ENCODE peak calls at places on chromosomes 3 and 15, in eight cellular contexts. One of them, this sample, is unnamed.

GRCh38 chr3:24773798-24774197 is 279.1 kb upstream of the THRB start:
- DNase-seq in GM23338: peak
- DNase-seq in substantia nigra: peak
- DNase-seq in psoas muscle: peak
- DNase-seq in thoracic aorta: no peak
- DNase-seq in uterus: peak
- DNase-seq in HCT116: peak
- DNase-seq in dorsolateral prefrontal cortex: peak
- DNase-seq in this sample: peak

GRCh38 chr3:19775744-19776143 is 158.3 kb downstream of the EFHB start:
- DNase-seq in thoracic aorta: no peak
- DNase-seq in HCT116: no peak
- DNase-seq in psoas muscle: no peak
- DNase-seq in dorsolateral prefrontal cortex: no peak
- DNase-seq in GM23338: peak
- DNase-seq in uterus: no peak
- DNase-seq in substantia nigra: no peak
- DNase-seq in this sample: no peak

GRCh38 chr15:58839485-58839884 is 68.4 kb downstream of the MINDY2 start:
- DNase-seq in dorsolateral prefrontal cortex: no peak
- DNase-seq in thoracic aorta: no peak
- DNase-seq in substantia nigra: no peak
- DNase-seq in HCT116: no peak
- DNase-seq in GM23338: peak
- DNase-seq in psoas muscle: no peak
- DNase-seq in uterus: no peak
- DNase-seq in this sample: peak

GRCh38 chr3:51622868-51623267 is 48.2 kb upstream of the TEX264 start:
- DNase-seq in GM23338: no peak
- DNase-seq in psoas muscle: no peak
- DNase-seq in dorsolateral prefrontal cortex: peak
- DNase-seq in HCT116: no peak
- DNase-seq in substantia nigra: no peak
- DNase-seq in thoracic aorta: no peak
- DNase-seq in uterus: no peak
- DNase-seq in this sample: no peak

GRCh38 chr15:31197497-31198414 is 96.2 kb upstream of the TRPM1 start:
- DNase-seq in uterus: no peak
- DNase-seq in substantia nigra: no peak
- DNase-seq in psoas muscle: no peak
- DNase-seq in thoracic aorta: no peak
- DNase-seq in HCT116: no peak
- DNase-seq in GM23338: peak
- DNase-seq in dorsolateral prefrontal cortex: no peak
- DNase-seq in this sample: no peak

GRCh38 chr3:63067999-63068645 is 192.9 kb upstream of the CADPS start:
- DNase-seq in HCT116: no peak
- DNase-seq in uterus: no peak
- DNase-seq in thoracic aorta: no peak
- DNase-seq in dorsolateral prefrontal cortex: no peak
- DNase-seq in GM23338: peak
- DNase-seq in psoas muscle: no peak
- DNase-seq in substantia nigra: no peak
- DNase-seq in this sample: peak

GRCh38 chr3:155065537-155065936 is 14.6 kb upstream of the MME start:
- DNase-seq in HCT116: no peak
- DNase-seq in GM23338: no peak
- DNase-seq in psoas muscle: no peak
- DNase-seq in substantia nigra: no peak
- DNase-seq in thoracic aorta: no peak
- DNase-seq in dorsolateral prefrontal cortex: no peak
- DNase-seq in uterus: no peak
- DNase-seq in this sample: peak

GRCh38 chr3:119352235-119352634 is 58.1 kb downstream of the ARHGAP31 start:
- DNase-seq in dorsolateral prefrontal cortex: no peak
- DNase-seq in thoracic aorta: no peak
- DNase-seq in psoas muscle: no peak
- DNase-seq in uterus: no peak
- DNase-seq in HCT116: no peak
- DNase-seq in substantia nigra: no peak
- DNase-seq in GM23338: no peak
- DNase-seq in this sample: no peak

GRCh38 chr3:46706771-46707582 is 5.8 kb downstream of the TMIE start:
- DNase-seq in GM23338: peak
- DNase-seq in psoas muscle: peak
- DNase-seq in substantia nigra: no peak
- DNase-seq in dorsolateral prefrontal cortex: no peak
- DNase-seq in uterus: peak
- DNase-seq in HCT116: no peak
- DNase-seq in thoracic aorta: no peak
- DNase-seq in this sample: no peak

GRCh38 chr3:194035406-194036138 is 100.4 kb upstream of the HES1 start:
- DNase-seq in HCT116: no peak
- DNase-seq in substantia nigra: no peak
- DNase-seq in uterus: no peak
- DNase-seq in GM23338: no peak
- DNase-seq in psoas muscle: no peak
- DNase-seq in thoracic aorta: no peak
- DNase-seq in dorsolateral prefrontal cortex: no peak
- DNase-seq in this sample: no peak

GRCh38 chr3:187069857-187070516 is 69.3 kb downstream of the RPL39L start:
- DNase-seq in thoracic aorta: no peak
- DNase-seq in HCT116: no peak
- DNase-seq in GM23338: no peak
- DNase-seq in uterus: no peak
- DNase-seq in dorsolateral prefrontal cortex: no peak
- DNase-seq in psoas muscle: no peak
- DNase-seq in substantia nigra: no peak
- DNase-seq in this sample: no peak
- H3K27ac ChIP-seq in thoracic aorta: no peak
- H3K27ac ChIP-seq in HCT116: no peak
- H3K27ac ChIP-seq in GM23338: no peak
- H3K27ac ChIP-seq in uterus: no peak
- H3K27ac ChIP-seq in dorsolateral prefrontal cortex: no peak
- H3K27ac ChIP-seq in psoas muscle: no peak
- H3K27ac ChIP-seq in substantia nigra: no peak
- H3K27ac ChIP-seq in this sample: no peak

GRCh38 chr15:83503595-83504364 is 56.6 kb downstream of the SH3GL3 start:
- DNase-seq in thoracic aorta: no peak
- DNase-seq in dorsolateral prefrontal cortex: no peak
- DNase-seq in substantia nigra: no peak
- DNase-seq in GM23338: no peak
- DNase-seq in psoas muscle: no peak
- DNase-seq in HCT116: no peak
- DNase-seq in uterus: no peak
- DNase-seq in this sample: no peak

GRCh38 chr15:83499476-83499875 is 52.3 kb downstream of the SH3GL3 start:
- DNase-seq in uterus: no peak
- DNase-seq in substantia nigra: no peak
- DNase-seq in dorsolateral prefrontal cortex: no peak
- DNase-seq in GM23338: no peak
- DNase-seq in HCT116: no peak
- DNase-seq in psoas muscle: no peak
- DNase-seq in thoracic aorta: no peak
- DNase-seq in this sample: no peak

GRCh38 chr15:83504365-83504764 is 57.2 kb downstream of the SH3GL3 start:
- DNase-seq in substantia nigra: no peak
- DNase-seq in GM23338: no peak
- DNase-seq in uterus: no peak
- DNase-seq in thoracic aorta: no peak
- DNase-seq in HCT116: no peak
- DNase-seq in psoas muscle: no peak
- DNase-seq in dorsolateral prefrontal cortex: no peak
- DNase-seq in this sample: no peak

GRCh38 chr15:83498801-83499200 is 51.7 kb downstream of the SH3GL3 start:
- DNase-seq in thoracic aorta: no peak
- DNase-seq in HCT116: no peak
- DNase-seq in uterus: no peak
- DNase-seq in GM23338: peak
- DNase-seq in dorsolateral prefrontal cortex: no peak
- DNase-seq in substantia nigra: no peak
- DNase-seq in psoas muscle: no peak
- DNase-seq in this sample: no peak

DNA sequence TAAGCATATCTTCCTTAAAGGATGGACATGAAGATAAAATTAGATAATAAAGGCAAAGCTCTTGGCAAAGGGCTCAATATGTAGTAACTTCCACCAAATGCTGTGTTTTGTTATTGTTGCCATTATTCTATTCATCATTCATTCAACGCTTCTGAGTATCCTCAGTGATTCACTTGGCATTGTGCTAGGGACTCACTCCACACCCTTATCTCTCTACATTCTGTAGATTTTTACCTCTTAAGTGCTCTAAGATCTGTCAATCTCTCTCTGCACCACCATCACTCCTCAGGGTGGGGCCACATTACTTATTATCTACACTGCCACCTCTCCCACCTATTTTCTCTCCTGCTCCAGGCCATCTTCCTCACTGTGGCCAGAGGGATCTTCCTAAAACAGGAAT is 51.2 kb downstream of the SH3GL3 start:
- DNase-seq in substantia nigra: no peak
- DNase-seq in thoracic aorta: no peak
- DNase-seq in HCT116: no peak
- DNase-seq in GM23338: no peak
- DNase-seq in psoas muscle: no peak
- DNase-seq in uterus: no peak
- DNase-seq in dorsolateral prefrontal cortex: no peak
- DNase-seq in this sample: no peak
- H3K27ac ChIP-seq in substantia nigra: no peak
- H3K27ac ChIP-seq in thoracic aorta: no peak
- H3K27ac ChIP-seq in HCT116: no peak
- H3K27ac ChIP-seq in GM23338: peak
- H3K27ac ChIP-seq in psoas muscle: no peak
- H3K27ac ChIP-seq in uterus: no peak
- H3K27ac ChIP-seq in dorsolateral prefrontal cortex: no peak
- H3K27ac ChIP-seq in this sample: no peak

GRCh38 chr3:49276475-49277356 is at the start of gene C3orf62:
- DNase-seq in HCT116: no peak
- DNase-seq in dorsolateral prefrontal cortex: peak
- DNase-seq in psoas muscle: peak
- DNase-seq in substantia nigra: peak
- DNase-seq in uterus: peak
- DNase-seq in GM23338: peak
- DNase-seq in thoracic aorta: peak
- DNase-seq in this sample: peak
- H3K27ac ChIP-seq in HCT116: no peak
- H3K27ac ChIP-seq in dorsolateral prefrontal cortex: peak
- H3K27ac ChIP-seq in psoas muscle: peak
- H3K27ac ChIP-seq in substantia nigra: peak
- H3K27ac ChIP-seq in uterus: peak
- H3K27ac ChIP-seq in GM23338: peak
- H3K27ac ChIP-seq in thoracic aorta: peak
- H3K27ac ChIP-seq in this sample: peak

GRCh38 chr15:99928429-99928981 is 195.3 kb upstream of the LYSMD4 start:
- DNase-seq in dorsolateral prefrontal cortex: peak
- DNase-seq in thoracic aorta: peak
- DNase-seq in HCT116: peak
- DNase-seq in uterus: peak
- DNase-seq in GM23338: peak
- DNase-seq in substantia nigra: peak
- DNase-seq in psoas muscle: peak
- DNase-seq in this sample: peak
- H3K27ac ChIP-seq in dorsolateral prefrontal cortex: peak
- H3K27ac ChIP-seq in thoracic aorta: peak
- H3K27ac ChIP-seq in HCT116: peak
- H3K27ac ChIP-seq in uterus: peak
- H3K27ac ChIP-seq in GM23338: no peak
- H3K27ac ChIP-seq in substantia nigra: peak
- H3K27ac ChIP-seq in psoas muscle: peak
- H3K27ac ChIP-seq in this sample: peak

GRCh38 chr15:63381301-63382192 is at the start of gene CA12:
- DNase-seq in psoas muscle: peak
- DNase-seq in substantia nigra: no peak
- DNase-seq in HCT116: no peak
- DNase-seq in GM23338: peak
- DNase-seq in thoracic aorta: no peak
- DNase-seq in dorsolateral prefrontal cortex: no peak
- DNase-seq in uterus: peak
- DNase-seq in this sample: peak

GRCh38 chr15:63379492-63380150 is 2.0 kb downstream of the CA12 start:
- DNase-seq in substantia nigra: no peak
- DNase-seq in HCT116: no peak
- DNase-seq in dorsolateral prefrontal cortex: no peak
- DNase-seq in thoracic aorta: no peak
- DNase-seq in psoas muscle: no peak
- DNase-seq in uterus: no peak
- DNase-seq in GM23338: no peak
- DNase-seq in this sample: peak

GRCh38 chr15:63380828-63381282 is 791 bp downstream of the CA12 start:
- DNase-seq in substantia nigra: no peak
- DNase-seq in uterus: no peak
- DNase-seq in dorsolateral prefrontal cortex: no peak
- DNase-seq in HCT116: no peak
- DNase-seq in psoas muscle: no peak
- DNase-seq in GM23338: no peak
- DNase-seq in thoracic aorta: no peak
- DNase-seq in this sample: no peak

GRCh38 chr15:63380151-63380827 is 1.4 kb downstream of the CA12 start:
- DNase-seq in substantia nigra: no peak
- DNase-seq in thoracic aorta: no peak
- DNase-seq in dorsolateral prefrontal cortex: no peak
- DNase-seq in uterus: no peak
- DNase-seq in GM23338: no peak
- DNase-seq in HCT116: no peak
- DNase-seq in psoas muscle: no peak
- DNase-seq in this sample: no peak

GRCh38 chr15:63378946-63379345 is 2.7 kb downstream of the CA12 start:
- DNase-seq in thoracic aorta: no peak
- DNase-seq in uterus: no peak
- DNase-seq in psoas muscle: no peak
- DNase-seq in GM23338: no peak
- DNase-seq in substantia nigra: no peak
- DNase-seq in dorsolateral prefrontal cortex: no peak
- DNase-seq in HCT116: no peak
- DNase-seq in this sample: no peak
- H3K27ac ChIP-seq in thoracic aorta: no peak
- H3K27ac ChIP-seq in uterus: no peak
- H3K27ac ChIP-seq in psoas muscle: no peak
- H3K27ac ChIP-seq in GM23338: no peak
- H3K27ac ChIP-seq in substantia nigra: no peak
- H3K27ac ChIP-seq in dorsolateral prefrontal cortex: no peak
- H3K27ac ChIP-seq in HCT116: no peak
- H3K27ac ChIP-seq in this sample: peak

DNA sequence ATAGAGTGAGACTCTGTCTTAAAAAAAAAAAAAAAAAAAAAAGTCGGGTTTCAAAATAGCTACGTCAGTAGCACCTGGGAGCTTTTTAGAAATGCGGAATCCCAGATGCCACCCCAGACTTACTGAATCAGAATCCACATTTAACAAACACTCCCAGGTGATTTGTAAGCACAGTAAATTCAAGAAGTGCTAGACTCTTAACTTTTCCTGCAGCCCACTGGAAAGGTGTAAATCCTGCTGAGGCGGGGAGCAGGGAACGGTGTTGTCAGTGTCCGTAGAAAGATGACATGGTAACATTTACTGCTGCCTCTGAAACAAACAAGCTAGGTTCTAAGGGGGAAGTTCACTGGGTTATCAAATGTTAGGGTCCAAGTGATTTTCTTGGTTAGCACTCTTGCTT is 2.4 kb upstream of the AKAP13 start:
- DNase-seq in uterus: no peak
- DNase-seq in dorsolateral prefrontal cortex: no peak
- DNase-seq in psoas muscle: no peak
- DNase-seq in substantia nigra: no peak
- DNase-seq in GM23338: no peak
- DNase-seq in thoracic aorta: no peak
- DNase-seq in HCT116: no peak
- DNase-seq in this sample: no peak
- H3K27ac ChIP-seq in uterus: no peak
- H3K27ac ChIP-seq in dorsolateral prefrontal cortex: no peak
- H3K27ac ChIP-seq in psoas muscle: no peak
- H3K27ac ChIP-seq in substantia nigra: no peak
- H3K27ac ChIP-seq in GM23338: no peak
- H3K27ac ChIP-seq in thoracic aorta: no peak
- H3K27ac ChIP-seq in HCT116: no peak
- H3K27ac ChIP-seq in this sample: no peak